ENCODE peak calls at places on chromosomes 16 and 17, in ten cellular contexts. One of them, this sample, is unnamed.

GRCh38 chr17:41533613-41534012 is 5.5 kb upstream of the KRT19 start:
- DNase-seq in tibial nerve: no peak
- DNase-seq in neural progenitor cell: no peak
- DNase-seq in CD4-positive, alpha-beta memory T cell: no peak
- DNase-seq in GM23338: no peak
- DNase-seq in endothelial cell of umbilical vein: no peak
- DNase-seq in CD8-positive, alpha-beta T cell: no peak
- DNase-seq in left ventricle myocardium inferior: no peak
- DNase-seq in H9: no peak
- DNase-seq in epithelial cell of prostate: no peak
- DNase-seq in this sample: no peak

GRCh38 chr16:88784856-88785105 is 239 bp downstream of the PIEZO1 start:
- DNase-seq in tibial nerve: no peak
- DNase-seq in neural progenitor cell: no peak
- DNase-seq in CD4-positive, alpha-beta memory T cell: no peak
- DNase-seq in GM23338: peak
- DNase-seq in endothelial cell of umbilical vein: no peak
- DNase-seq in CD8-positive, alpha-beta T cell: no peak
- DNase-seq in left ventricle myocardium inferior: no peak
- DNase-seq in H9: no peak
- DNase-seq in epithelial cell of prostate: no peak
- DNase-seq in this sample: no peak

GRCh38 chr16:81567987-81568748 is 123.6 kb downstream of the CMIP start:
- DNase-seq in tibial nerve: no peak
- DNase-seq in neural progenitor cell: no peak
- DNase-seq in CD4-positive, alpha-beta memory T cell: no peak
- DNase-seq in GM23338: no peak
- DNase-seq in endothelial cell of umbilical vein: peak
- DNase-seq in CD8-positive, alpha-beta T cell: no peak
- DNase-seq in left ventricle myocardium inferior: no peak
- DNase-seq in H9: no peak
- DNase-seq in epithelial cell of prostate: no peak
- DNase-seq in this sample: peak

GRCh38 chr17:1203111-1203966 is 23.6 kb upstream of the ABR start:
- DNase-seq in tibial nerve: peak
- DNase-seq in neural progenitor cell: peak
- DNase-seq in CD4-positive, alpha-beta memory T cell: peak
- DNase-seq in GM23338: peak
- DNase-seq in endothelial cell of umbilical vein: peak
- DNase-seq in CD8-positive, alpha-beta T cell: peak
- DNase-seq in left ventricle myocardium inferior: peak
- DNase-seq in H9: peak
- DNase-seq in epithelial cell of prostate: peak
- DNase-seq in this sample: peak

GRCh38 chr16:82990155-82990554 is 363.4 kb downstream of the CDH13 start:
- DNase-seq in tibial nerve: no peak
- DNase-seq in neural progenitor cell: no peak
- DNase-seq in CD4-positive, alpha-beta memory T cell: no peak
- DNase-seq in GM23338: no peak
- DNase-seq in endothelial cell of umbilical vein: no peak
- DNase-seq in CD8-positive, alpha-beta T cell: no peak
- DNase-seq in left ventricle myocardium inferior: no peak
- DNase-seq in H9: no peak
- DNase-seq in epithelial cell of prostate: no peak
- DNase-seq in this sample: no peak

GRCh38 chr16:49588061-49588460 is 214.5 kb downstream of the C16orf78 start:
- DNase-seq in tibial nerve: no peak
- DNase-seq in neural progenitor cell: no peak
- DNase-seq in CD4-positive, alpha-beta memory T cell: no peak
- DNase-seq in GM23338: no peak
- DNase-seq in endothelial cell of umbilical vein: no peak
- DNase-seq in CD8-positive, alpha-beta T cell: no peak
- DNase-seq in left ventricle myocardium inferior: no peak
- DNase-seq in H9: peak
- DNase-seq in epithelial cell of prostate: no peak
- DNase-seq in this sample: peak

GRCh38 chr17:47698749-47699535 is 5.0 kb downstream of the TBKBP1 start:
- DNase-seq in tibial nerve: no peak
- DNase-seq in neural progenitor cell: peak
- DNase-seq in CD4-positive, alpha-beta memory T cell: peak
- DNase-seq in GM23338: peak
- DNase-seq in endothelial cell of umbilical vein: peak
- DNase-seq in CD8-positive, alpha-beta T cell: peak
- DNase-seq in left ventricle myocardium inferior: peak
- DNase-seq in H9: peak
- DNase-seq in epithelial cell of prostate: no peak
- DNase-seq in this sample: peak

GRCh38 chr17:10681866-10682446 is 15.4 kb downstream of the SCO1 start:
- DNase-seq in tibial nerve: no peak
- DNase-seq in neural progenitor cell: no peak
- DNase-seq in CD4-positive, alpha-beta memory T cell: no peak
- DNase-seq in GM23338: no peak
- DNase-seq in endothelial cell of umbilical vein: no peak
- DNase-seq in CD8-positive, alpha-beta T cell: no peak
- DNase-seq in left ventricle myocardium inferior: no peak
- DNase-seq in H9: no peak
- DNase-seq in epithelial cell of prostate: no peak
- DNase-seq in this sample: no peak

GRCh38 chr17:72249441-72249840 is 128.6 kb downstream of the SOX9 start:
- DNase-seq in tibial nerve: no peak
- DNase-seq in neural progenitor cell: no peak
- DNase-seq in CD4-positive, alpha-beta memory T cell: no peak
- DNase-seq in GM23338: no peak
- DNase-seq in endothelial cell of umbilical vein: no peak
- DNase-seq in CD8-positive, alpha-beta T cell: no peak
- DNase-seq in left ventricle myocardium inferior: no peak
- DNase-seq in H9: no peak
- DNase-seq in epithelial cell of prostate: peak
- DNase-seq in this sample: peak

GRCh38 chr17:72240333-72240732 is 119.5 kb downstream of the SOX9 start:
- DNase-seq in tibial nerve: no peak
- DNase-seq in neural progenitor cell: no peak
- DNase-seq in CD4-positive, alpha-beta memory T cell: no peak
- DNase-seq in GM23338: no peak
- DNase-seq in endothelial cell of umbilical vein: no peak
- DNase-seq in CD8-positive, alpha-beta T cell: no peak
- DNase-seq in left ventricle myocardium inferior: no peak
- DNase-seq in H9: no peak
- DNase-seq in epithelial cell of prostate: no peak
- DNase-seq in this sample: no peak

GRCh38 chr17:72239548-72239947 is 118.7 kb downstream of the SOX9 start:
- DNase-seq in tibial nerve: no peak
- DNase-seq in neural progenitor cell: no peak
- DNase-seq in CD4-positive, alpha-beta memory T cell: no peak
- DNase-seq in GM23338: no peak
- DNase-seq in endothelial cell of umbilical vein: no peak
- DNase-seq in CD8-positive, alpha-beta T cell: no peak
- DNase-seq in left ventricle myocardium inferior: no peak
- DNase-seq in H9: no peak
- DNase-seq in epithelial cell of prostate: no peak
- DNase-seq in this sample: no peak

GRCh38 chr17:72244942-72245341 is 124.1 kb downstream of the SOX9 start:
- DNase-seq in tibial nerve: no peak
- DNase-seq in neural progenitor cell: no peak
- DNase-seq in CD4-positive, alpha-beta memory T cell: no peak
- DNase-seq in GM23338: no peak
- DNase-seq in endothelial cell of umbilical vein: no peak
- DNase-seq in CD8-positive, alpha-beta T cell: no peak
- DNase-seq in left ventricle myocardium inferior: no peak
- DNase-seq in H9: no peak
- DNase-seq in epithelial cell of prostate: no peak
- DNase-seq in this sample: no peak

DNA sequence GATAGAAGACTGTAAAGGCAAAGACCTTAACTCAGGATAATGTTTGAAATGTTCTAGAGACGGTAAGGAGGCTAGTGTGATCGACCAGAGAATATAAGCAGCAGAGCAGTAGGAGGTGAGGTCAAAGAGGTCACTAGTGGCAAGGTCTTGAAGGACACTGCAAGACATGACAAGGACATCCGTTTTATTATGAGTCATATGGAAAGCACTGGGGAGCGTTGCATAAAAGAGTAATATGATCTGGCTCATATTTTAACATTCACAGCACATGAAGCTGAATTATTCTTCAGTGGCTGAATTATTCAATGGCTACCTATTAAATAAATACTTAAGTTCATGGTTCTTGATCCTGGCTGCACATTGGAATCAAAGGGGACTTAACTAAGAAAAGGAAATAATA is 123.7 kb downstream of the SOX9 start:
- DNase-seq in tibial nerve: no peak
- DNase-seq in neural progenitor cell: no peak
- DNase-seq in CD4-positive, alpha-beta memory T cell: no peak
- DNase-seq in GM23338: no peak
- DNase-seq in endothelial cell of umbilical vein: no peak
- DNase-seq in CD8-positive, alpha-beta T cell: no peak
- DNase-seq in left ventricle myocardium inferior: no peak
- DNase-seq in H9: no peak
- DNase-seq in epithelial cell of prostate: no peak
- DNase-seq in this sample: no peak
- H3K27ac ChIP-seq in tibial nerve: no peak
- H3K27ac ChIP-seq in neural progenitor cell: no peak
- H3K27ac ChIP-seq in CD4-positive, alpha-beta memory T cell: no peak
- H3K27ac ChIP-seq in GM23338: no peak
- H3K27ac ChIP-seq in endothelial cell of umbilical vein: no peak
- H3K27ac ChIP-seq in CD8-positive, alpha-beta T cell: no peak
- H3K27ac ChIP-seq in left ventricle myocardium inferior: no peak
- H3K27ac ChIP-seq in H9: no peak
- H3K27ac ChIP-seq in epithelial cell of prostate: no peak
- H3K27ac ChIP-seq in this sample: no peak

DNA sequence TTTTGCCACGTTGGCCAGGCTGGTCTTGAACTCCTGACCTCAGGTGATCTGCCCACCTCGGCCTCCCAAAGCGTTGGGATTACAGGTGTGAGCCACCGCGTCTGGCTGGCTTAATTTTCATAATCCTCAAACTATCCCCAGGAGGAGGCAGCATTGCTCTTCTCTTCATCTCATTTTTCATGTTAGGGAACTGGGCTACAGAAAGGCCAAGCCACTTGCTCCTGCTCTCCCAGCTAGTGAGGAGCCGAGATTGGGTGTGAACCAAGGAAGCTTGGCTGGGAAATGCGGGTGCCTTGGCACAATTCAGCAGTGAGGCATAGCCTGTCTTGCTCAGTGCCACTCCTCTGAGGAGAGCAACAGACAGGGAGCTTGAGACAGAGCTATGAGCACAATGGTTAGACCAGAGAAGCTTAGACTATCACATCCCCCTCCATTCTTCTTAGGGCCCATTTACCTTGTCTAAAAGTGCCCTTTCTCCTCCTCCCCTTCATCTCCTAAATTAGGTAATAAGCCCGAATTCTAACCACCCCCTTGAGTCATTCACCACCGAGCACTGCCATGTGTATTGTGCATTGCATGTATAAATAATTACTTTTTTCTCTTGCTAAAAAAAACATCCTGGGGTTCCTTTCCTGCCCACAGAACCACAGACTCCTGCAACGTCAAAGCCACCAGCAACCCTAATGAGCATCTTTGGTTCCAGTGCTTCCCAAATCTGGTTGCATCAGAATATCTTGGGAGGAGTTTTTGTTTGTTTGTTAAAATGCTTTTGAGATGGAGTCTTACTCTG is 20.0 kb upstream of the KIF19 start:
- DNase-seq in tibial nerve: no peak
- DNase-seq in neural progenitor cell: peak
- DNase-seq in CD4-positive, alpha-beta memory T cell: no peak
- DNase-seq in GM23338: peak
- DNase-seq in endothelial cell of umbilical vein: no peak
- DNase-seq in CD8-positive, alpha-beta T cell: no peak
- DNase-seq in left ventricle myocardium inferior: no peak
- DNase-seq in H9: peak
- DNase-seq in epithelial cell of prostate: no peak
- DNase-seq in this sample: no peak
- H3K27ac ChIP-seq in tibial nerve: no peak
- H3K27ac ChIP-seq in neural progenitor cell: no peak
- H3K27ac ChIP-seq in CD4-positive, alpha-beta memory T cell: no peak
- H3K27ac ChIP-seq in GM23338: no peak
- H3K27ac ChIP-seq in endothelial cell of umbilical vein: no peak
- H3K27ac ChIP-seq in CD8-positive, alpha-beta T cell: no peak
- H3K27ac ChIP-seq in left ventricle myocardium inferior: no peak
- H3K27ac ChIP-seq in H9: no peak
- H3K27ac ChIP-seq in epithelial cell of prostate: no peak
- H3K27ac ChIP-seq in this sample: no peak

GRCh38 chr17:75847595-75848522 is 3.7 kb upstream of the UNC13D start:
- DNase-seq in tibial nerve: no peak
- DNase-seq in neural progenitor cell: no peak
- DNase-seq in CD4-positive, alpha-beta memory T cell: no peak
- DNase-seq in GM23338: no peak
- DNase-seq in endothelial cell of umbilical vein: no peak
- DNase-seq in CD8-positive, alpha-beta T cell: no peak
- DNase-seq in left ventricle myocardium inferior: no peak
- DNase-seq in H9: no peak
- DNase-seq in epithelial cell of prostate: no peak
- DNase-seq in this sample: no peak

GRCh38 chr17:75845058-75845711 is 981 bp upstream of the UNC13D start:
- DNase-seq in tibial nerve: peak
- DNase-seq in neural progenitor cell: peak
- DNase-seq in CD4-positive, alpha-beta memory T cell: peak
- DNase-seq in GM23338: peak
- DNase-seq in endothelial cell of umbilical vein: peak
- DNase-seq in CD8-positive, alpha-beta T cell: peak
- DNase-seq in left ventricle myocardium inferior: peak
- DNase-seq in H9: peak
- DNase-seq in epithelial cell of prostate: peak
- DNase-seq in this sample: peak

GRCh38 chr17:75845933-75846700 is 1.9 kb upstream of the UNC13D start:
- DNase-seq in tibial nerve: no peak
- DNase-seq in neural progenitor cell: no peak
- DNase-seq in CD4-positive, alpha-beta memory T cell: no peak
- DNase-seq in GM23338: no peak
- DNase-seq in endothelial cell of umbilical vein: peak
- DNase-seq in CD8-positive, alpha-beta T cell: no peak
- DNase-seq in left ventricle myocardium inferior: no peak
- DNase-seq in H9: peak
- DNase-seq in epithelial cell of prostate: no peak
- DNase-seq in this sample: no peak

GRCh38 chr17:75848523-75849303 is 4.5 kb upstream of the UNC13D start:
- DNase-seq in tibial nerve: peak
- DNase-seq in neural progenitor cell: peak
- DNase-seq in CD4-positive, alpha-beta memory T cell: peak
- DNase-seq in GM23338: peak
- DNase-seq in endothelial cell of umbilical vein: peak
- DNase-seq in CD8-positive, alpha-beta T cell: peak
- DNase-seq in left ventricle myocardium inferior: peak
- DNase-seq in H9: peak
- DNase-seq in epithelial cell of prostate: no peak
- DNase-seq in this sample: peak

DNA sequence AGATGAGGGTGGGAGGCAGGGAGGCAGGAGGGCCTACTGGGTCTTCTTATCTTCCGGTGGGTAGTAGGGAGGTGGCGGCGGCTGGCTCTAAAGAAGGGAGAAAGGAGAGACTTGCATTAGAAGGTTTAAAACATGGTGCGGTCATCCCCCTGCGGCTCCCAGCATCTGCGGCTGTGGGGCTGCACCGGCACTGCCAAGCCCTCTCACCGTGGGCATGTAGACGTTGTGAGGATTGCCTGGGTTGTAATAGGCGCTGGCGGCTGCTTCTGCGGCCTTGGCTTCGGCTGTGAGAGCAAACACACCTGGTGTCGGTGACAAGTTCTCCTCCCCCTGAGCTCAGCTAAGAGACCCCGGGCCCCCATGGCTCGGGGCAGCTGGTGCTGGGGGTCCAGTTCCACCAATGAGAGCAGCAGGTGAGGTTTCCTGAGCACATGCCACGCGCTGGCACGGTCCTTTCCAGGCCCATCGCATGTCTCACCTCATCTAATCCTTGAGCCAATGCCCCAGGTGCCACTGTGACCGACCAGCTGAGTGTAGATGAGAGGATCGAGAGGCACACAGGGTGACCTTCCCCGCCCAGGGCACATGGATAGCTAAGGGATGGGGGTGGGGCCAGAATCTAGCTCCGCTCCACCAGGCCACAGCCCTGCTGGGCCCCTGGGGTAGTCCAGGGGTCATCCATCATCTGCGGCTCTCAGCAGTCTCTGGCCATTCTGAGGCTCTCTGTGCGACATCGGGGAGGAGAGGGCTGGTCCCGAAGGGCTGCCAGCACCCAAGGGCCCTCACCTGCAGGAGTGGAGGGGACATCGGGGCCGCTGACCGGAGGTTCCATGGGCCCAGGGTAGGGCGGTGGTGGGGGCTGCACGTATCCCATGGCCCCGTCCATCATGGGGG is 2.7 kb upstream of the UNC13D start:
- DNase-seq in tibial nerve: no peak
- DNase-seq in neural progenitor cell: no peak
- DNase-seq in CD4-positive, alpha-beta memory T cell: no peak
- DNase-seq in GM23338: no peak
- DNase-seq in endothelial cell of umbilical vein: no peak
- DNase-seq in CD8-positive, alpha-beta T cell: no peak
- DNase-seq in left ventricle myocardium inferior: no peak
- DNase-seq in H9: no peak
- DNase-seq in epithelial cell of prostate: no peak
- DNase-seq in this sample: no peak
- H3K27ac ChIP-seq in tibial nerve: peak
- H3K27ac ChIP-seq in neural progenitor cell: no peak
- H3K27ac ChIP-seq in CD4-positive, alpha-beta memory T cell: no peak
- H3K27ac ChIP-seq in GM23338: no peak
- H3K27ac ChIP-seq in endothelial cell of umbilical vein: no peak
- H3K27ac ChIP-seq in CD8-positive, alpha-beta T cell: no peak
- H3K27ac ChIP-seq in left ventricle myocardium inferior: peak
- H3K27ac ChIP-seq in H9: no peak
- H3K27ac ChIP-seq in epithelial cell of prostate: peak
- H3K27ac ChIP-seq in this sample: peak

DNA sequence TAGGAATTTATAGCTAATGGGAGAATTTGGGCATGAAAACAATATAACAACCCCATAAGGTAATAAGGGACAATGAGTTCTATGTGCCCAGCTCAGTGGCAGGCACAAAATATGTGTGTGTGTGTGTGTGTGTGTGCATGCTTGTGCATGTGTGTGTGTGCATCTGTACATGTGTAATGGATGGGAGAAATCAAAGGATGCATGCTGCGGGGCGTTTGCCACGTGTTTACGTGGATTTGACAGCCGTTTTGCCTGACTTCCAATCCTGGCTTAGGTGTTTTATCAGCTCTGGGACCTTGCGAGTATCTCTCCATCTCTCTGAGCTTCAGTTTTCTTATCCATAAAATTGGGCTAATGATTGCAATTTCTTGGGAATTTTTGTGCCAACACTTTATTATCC is 108.4 kb downstream of the IRX5 start:
- DNase-seq in tibial nerve: no peak
- DNase-seq in neural progenitor cell: no peak
- DNase-seq in CD4-positive, alpha-beta memory T cell: no peak
- DNase-seq in GM23338: no peak
- DNase-seq in endothelial cell of umbilical vein: no peak
- DNase-seq in CD8-positive, alpha-beta T cell: no peak
- DNase-seq in left ventricle myocardium inferior: no peak
- DNase-seq in H9: no peak
- DNase-seq in epithelial cell of prostate: no peak
- DNase-seq in this sample: no peak
- H3K27ac ChIP-seq in tibial nerve: no peak
- H3K27ac ChIP-seq in neural progenitor cell: no peak
- H3K27ac ChIP-seq in CD4-positive, alpha-beta memory T cell: no peak
- H3K27ac ChIP-seq in GM23338: no peak
- H3K27ac ChIP-seq in endothelial cell of umbilical vein: no peak
- H3K27ac ChIP-seq in CD8-positive, alpha-beta T cell: no peak
- H3K27ac ChIP-seq in left ventricle myocardium inferior: no peak
- H3K27ac ChIP-seq in H9: no peak
- H3K27ac ChIP-seq in epithelial cell of prostate: no peak
- H3K27ac ChIP-seq in this sample: no peak

This sample was measured in stomach.